ENCODE peak calls at places on chromosomes 11 and 22, in seven cellular contexts. One of them, this sample, is unnamed.

GRCh38 chr11:88849368-88849767 is 216.4 kb downstream of the GRM5 start:
- DNase-seq in NCI-H524: no peak
- DNase-seq in heart right ventricle: no peak
- DNase-seq in nephron progenitor cell: no peak
- DNase-seq in pancreas: no peak
- DNase-seq in stimulated activated CD4-positive, alpha-beta T cell treated with anti-CD3 and anti-CD28 coated beads, Interleukin-15, amount 100 ng/mL, for 1 hour: no peak
- DNase-seq in A172: peak
- DNase-seq in this sample: no peak

GRCh38 chr22:23752090-23752691 is 1.3 kb upstream of the ZNF70 start:
- DNase-seq in NCI-H524: no peak
- DNase-seq in A172: no peak
- DNase-seq in heart right ventricle: no peak
- DNase-seq in pancreas: peak
- DNase-seq in nephron progenitor cell: no peak
- DNase-seq in stimulated activated CD4-positive, alpha-beta T cell treated with anti-CD3 and anti-CD28 coated beads, Interleukin-15, amount 100 ng/mL, for 1 hour: no peak
- DNase-seq in this sample: no peak

GRCh38 chr11:70170596-70171210 is 32.4 kb upstream of the FADD start:
- DNase-seq in pancreas: no peak
- DNase-seq in heart right ventricle: no peak
- DNase-seq in nephron progenitor cell: no peak
- DNase-seq in stimulated activated CD4-positive, alpha-beta T cell treated with anti-CD3 and anti-CD28 coated beads, Interleukin-15, amount 100 ng/mL, for 1 hour: no peak
- DNase-seq in A172: no peak
- DNase-seq in NCI-H524: no peak
- DNase-seq in this sample: no peak

GRCh38 chr11:3890806-3891205 is 35.3 kb downstream of the STIM1 start:
- DNase-seq in pancreas: no peak
- DNase-seq in NCI-H524: no peak
- DNase-seq in A172: no peak
- DNase-seq in heart right ventricle: no peak
- DNase-seq in nephron progenitor cell: no peak
- DNase-seq in stimulated activated CD4-positive, alpha-beta T cell treated with anti-CD3 and anti-CD28 coated beads, Interleukin-15, amount 100 ng/mL, for 1 hour: no peak
- DNase-seq in this sample: no peak

GRCh38 chr22:48585916-48586798 is 1241.5 kb downstream of the BRD1 start:
- DNase-seq in pancreas: peak
- DNase-seq in stimulated activated CD4-positive, alpha-beta T cell treated with anti-CD3 and anti-CD28 coated beads, Interleukin-15, amount 100 ng/mL, for 1 hour: no peak
- DNase-seq in NCI-H524: no peak
- DNase-seq in heart right ventricle: no peak
- DNase-seq in nephron progenitor cell: no peak
- DNase-seq in A172: no peak
- DNase-seq in this sample: no peak

GRCh38 chr22:24304067-24304675 is 33.5 kb downstream of the SPECC1L start:
- DNase-seq in stimulated activated CD4-positive, alpha-beta T cell treated with anti-CD3 and anti-CD28 coated beads, Interleukin-15, amount 100 ng/mL, for 1 hour: no peak
- DNase-seq in pancreas: no peak
- DNase-seq in A172: no peak
- DNase-seq in NCI-H524: no peak
- DNase-seq in nephron progenitor cell: no peak
- DNase-seq in heart right ventricle: no peak
- DNase-seq in this sample: no peak

GRCh38 chr11:131668867-131669780 is 298.7 kb downstream of the NTM start:
- DNase-seq in pancreas: peak
- DNase-seq in NCI-H524: no peak
- DNase-seq in heart right ventricle: no peak
- DNase-seq in nephron progenitor cell: peak
- DNase-seq in A172: peak
- DNase-seq in stimulated activated CD4-positive, alpha-beta T cell treated with anti-CD3 and anti-CD28 coated beads, Interleukin-15, amount 100 ng/mL, for 1 hour: no peak
- DNase-seq in this sample: no peak

GRCh38 chr11:83724704-83725114 is 438.5 kb upstream of the CCDC90B start:
- DNase-seq in stimulated activated CD4-positive, alpha-beta T cell treated with anti-CD3 and anti-CD28 coated beads, Interleukin-15, amount 100 ng/mL, for 1 hour: no peak
- DNase-seq in NCI-H524: no peak
- DNase-seq in heart right ventricle: peak
- DNase-seq in pancreas: peak
- DNase-seq in nephron progenitor cell: peak
- DNase-seq in A172: no peak
- DNase-seq in this sample: peak

GRCh38 chr11:103709366-103709765 is 327.1 kb upstream of the DDI1 start:
- DNase-seq in NCI-H524: no peak
- DNase-seq in nephron progenitor cell: no peak
- DNase-seq in pancreas: no peak
- DNase-seq in heart right ventricle: no peak
- DNase-seq in stimulated activated CD4-positive, alpha-beta T cell treated with anti-CD3 and anti-CD28 coated beads, Interleukin-15, amount 100 ng/mL, for 1 hour: no peak
- DNase-seq in A172: no peak
- DNase-seq in this sample: no peak

GRCh38 chr22:19377565-19378361 is 53.8 kb downstream of the HIRA start:
- DNase-seq in stimulated activated CD4-positive, alpha-beta T cell treated with anti-CD3 and anti-CD28 coated beads, Interleukin-15, amount 100 ng/mL, for 1 hour: no peak
- DNase-seq in pancreas: no peak
- DNase-seq in nephron progenitor cell: no peak
- DNase-seq in heart right ventricle: no peak
- DNase-seq in NCI-H524: no peak
- DNase-seq in A172: no peak
- DNase-seq in this sample: no peak

GRCh38 chr11:77130763-77131513 is 2.9 kb downstream of the MYO7A start:
- DNase-seq in A172: peak
- DNase-seq in heart right ventricle: peak
- DNase-seq in NCI-H524: no peak
- DNase-seq in pancreas: peak
- DNase-seq in stimulated activated CD4-positive, alpha-beta T cell treated with anti-CD3 and anti-CD28 coated beads, Interleukin-15, amount 100 ng/mL, for 1 hour: no peak
- DNase-seq in nephron progenitor cell: no peak
- DNase-seq in this sample: peak

GRCh38 chr22:42357634-42358296 is 74.4 kb downstream of the NFAM1 start:
- DNase-seq in pancreas: peak
- DNase-seq in NCI-H524: no peak
- DNase-seq in heart right ventricle: peak
- DNase-seq in stimulated activated CD4-positive, alpha-beta T cell treated with anti-CD3 and anti-CD28 coated beads, Interleukin-15, amount 100 ng/mL, for 1 hour: no peak
- DNase-seq in nephron progenitor cell: no peak
- DNase-seq in A172: peak
- DNase-seq in this sample: no peak

GRCh38 chr22:37012956-37013355 is 6.3 kb downstream of the TST start:
- DNase-seq in nephron progenitor cell: no peak
- DNase-seq in NCI-H524: no peak
- DNase-seq in heart right ventricle: no peak
- DNase-seq in stimulated activated CD4-positive, alpha-beta T cell treated with anti-CD3 and anti-CD28 coated beads, Interleukin-15, amount 100 ng/mL, for 1 hour: no peak
- DNase-seq in A172: no peak
- DNase-seq in pancreas: no peak
- DNase-seq in this sample: no peak

GRCh38 chr11:11569936-11570491 is 51.8 kb downstream of the GALNT18 start:
- DNase-seq in nephron progenitor cell: no peak
- DNase-seq in stimulated activated CD4-positive, alpha-beta T cell treated with anti-CD3 and anti-CD28 coated beads, Interleukin-15, amount 100 ng/mL, for 1 hour: no peak
- DNase-seq in heart right ventricle: peak
- DNase-seq in A172: peak
- DNase-seq in pancreas: peak
- DNase-seq in NCI-H524: no peak
- DNase-seq in this sample: peak

GRCh38 chr22:43859176-43859575 is 3.1 kb downstream of the SULT4A1 start:
- DNase-seq in A172: no peak
- DNase-seq in stimulated activated CD4-positive, alpha-beta T cell treated with anti-CD3 and anti-CD28 coated beads, Interleukin-15, amount 100 ng/mL, for 1 hour: no peak
- DNase-seq in heart right ventricle: no peak
- DNase-seq in pancreas: no peak
- DNase-seq in NCI-H524: no peak
- DNase-seq in nephron progenitor cell: no peak
- DNase-seq in this sample: no peak

GRCh38 chr22:31278643-31279326 is 13.5 kb downstream of the PIK3IP1 start:
- DNase-seq in nephron progenitor cell: no peak
- DNase-seq in NCI-H524: no peak
- DNase-seq in stimulated activated CD4-positive, alpha-beta T cell treated with anti-CD3 and anti-CD28 coated beads, Interleukin-15, amount 100 ng/mL, for 1 hour: no peak
- DNase-seq in A172: no peak
- DNase-seq in heart right ventricle: no peak
- DNase-seq in pancreas: no peak
- DNase-seq in this sample: peak

GRCh38 chr11:122804796-122805195 is 33.5 kb upstream of the CRTAM start:
- DNase-seq in pancreas: no peak
- DNase-seq in A172: no peak
- DNase-seq in NCI-H524: no peak
- DNase-seq in stimulated activated CD4-positive, alpha-beta T cell treated with anti-CD3 and anti-CD28 coated beads, Interleukin-15, amount 100 ng/mL, for 1 hour: no peak
- DNase-seq in nephron progenitor cell: no peak
- DNase-seq in heart right ventricle: no peak
- DNase-seq in this sample: no peak

GRCh38 chr11:119721129-119722120 is 7.6 kb downstream of the NECTIN1 start:
- DNase-seq in A172: peak
- DNase-seq in pancreas: no peak
- DNase-seq in nephron progenitor cell: peak
- DNase-seq in NCI-H524: no peak
- DNase-seq in stimulated activated CD4-positive, alpha-beta T cell treated with anti-CD3 and anti-CD28 coated beads, Interleukin-15, amount 100 ng/mL, for 1 hour: no peak
- DNase-seq in heart right ventricle: peak
- DNase-seq in this sample: no peak

GRCh38 chr11:126930100-126930841 is 70.3 kb downstream of the KIRREL3 start:
- DNase-seq in heart right ventricle: no peak
- DNase-seq in NCI-H524: no peak
- DNase-seq in stimulated activated CD4-positive, alpha-beta T cell treated with anti-CD3 and anti-CD28 coated beads, Interleukin-15, amount 100 ng/mL, for 1 hour: no peak
- DNase-seq in pancreas: no peak
- DNase-seq in nephron progenitor cell: no peak
- DNase-seq in A172: no peak
- DNase-seq in this sample: no peak

GRCh38 chr11:99446400-99446799 is 425.7 kb downstream of the CNTN5 start:
- DNase-seq in A172: no peak
- DNase-seq in NCI-H524: no peak
- DNase-seq in pancreas: no peak
- DNase-seq in heart right ventricle: no peak
- DNase-seq in stimulated activated CD4-positive, alpha-beta T cell treated with anti-CD3 and anti-CD28 coated beads, Interleukin-15, amount 100 ng/mL, for 1 hour: no peak
- DNase-seq in nephron progenitor cell: no peak
- DNase-seq in this sample: no peak

GRCh38 chr22:37187891-37188761 is at the start of gene C1QTNF6:
- DNase-seq in nephron progenitor cell: peak
- DNase-seq in pancreas: no peak
- DNase-seq in NCI-H524: no peak
- DNase-seq in heart right ventricle: no peak
- DNase-seq in A172: peak
- DNase-seq in stimulated activated CD4-positive, alpha-beta T cell treated with anti-CD3 and anti-CD28 coated beads, Interleukin-15, amount 100 ng/mL, for 1 hour: no peak
- DNase-seq in this sample: peak

GRCh38 chr11:102115557-102115956 is 5.3 kb downstream of the YAP1 start:
- DNase-seq in heart right ventricle: no peak
- DNase-seq in NCI-H524: no peak
- DNase-seq in pancreas: peak
- DNase-seq in stimulated activated CD4-positive, alpha-beta T cell treated with anti-CD3 and anti-CD28 coated beads, Interleukin-15, amount 100 ng/mL, for 1 hour: no peak
- DNase-seq in A172: no peak
- DNase-seq in nephron progenitor cell: no peak
- DNase-seq in this sample: no peak

GRCh38 chr11:26228778-26229177 is 103.2 kb upstream of the ANO3 start:
- DNase-seq in heart right ventricle: no peak
- DNase-seq in A172: no peak
- DNase-seq in nephron progenitor cell: no peak
- DNase-seq in stimulated activated CD4-positive, alpha-beta T cell treated with anti-CD3 and anti-CD28 coated beads, Interleukin-15, amount 100 ng/mL, for 1 hour: no peak
- DNase-seq in pancreas: no peak
- DNase-seq in NCI-H524: no peak
- DNase-seq in this sample: no peak

GRCh38 chr11:86245369-86246292 is 1.1 kb downstream of the EED start:
- DNase-seq in nephron progenitor cell: peak
- DNase-seq in NCI-H524: peak
- DNase-seq in pancreas: peak
- DNase-seq in stimulated activated CD4-positive, alpha-beta T cell treated with anti-CD3 and anti-CD28 coated beads, Interleukin-15, amount 100 ng/mL, for 1 hour: no peak
- DNase-seq in A172: no peak
- DNase-seq in heart right ventricle: no peak
- DNase-seq in this sample: no peak

GRCh38 chr22:48943567-48944432 is 883.9 kb downstream of the BRD1 start:
- DNase-seq in NCI-H524: no peak
- DNase-seq in heart right ventricle: no peak
- DNase-seq in stimulated activated CD4-positive, alpha-beta T cell treated with anti-CD3 and anti-CD28 coated beads, Interleukin-15, amount 100 ng/mL, for 1 hour: no peak
- DNase-seq in A172: no peak
- DNase-seq in nephron progenitor cell: peak
- DNase-seq in pancreas: no peak
- DNase-seq in this sample: no peak

GRCh38 chr22:49027122-49027670 is 800.5 kb downstream of the BRD1 start:
- DNase-seq in nephron progenitor cell: no peak
- DNase-seq in NCI-H524: peak
- DNase-seq in heart right ventricle: no peak
- DNase-seq in A172: no peak
- DNase-seq in pancreas: no peak
- DNase-seq in stimulated activated CD4-positive, alpha-beta T cell treated with anti-CD3 and anti-CD28 coated beads, Interleukin-15, amount 100 ng/mL, for 1 hour: no peak
- DNase-seq in this sample: no peak

GRCh38 chr22:40666151-40666848 is 13.0 kb upstream of the MCHR1 start:
- DNase-seq in A172: no peak
- DNase-seq in heart right ventricle: peak
- DNase-seq in NCI-H524: peak
- DNase-seq in pancreas: no peak
- DNase-seq in stimulated activated CD4-positive, alpha-beta T cell treated with anti-CD3 and anti-CD28 coated beads, Interleukin-15, amount 100 ng/mL, for 1 hour: no peak
- DNase-seq in nephron progenitor cell: no peak
- DNase-seq in this sample: no peak

GRCh38 chr11:75126564-75126963 is 24.3 kb upstream of the SLCO2B1 start:
- DNase-seq in pancreas: no peak
- DNase-seq in NCI-H524: no peak
- DNase-seq in heart right ventricle: no peak
- DNase-seq in A172: no peak
- DNase-seq in stimulated activated CD4-positive, alpha-beta T cell treated with anti-CD3 and anti-CD28 coated beads, Interleukin-15, amount 100 ng/mL, for 1 hour: no peak
- DNase-seq in nephron progenitor cell: no peak
- DNase-seq in this sample: no peak

GRCh38 chr11:119134389-119134978 is 13.1 kb downstream of the HINFP start:
- DNase-seq in A172: no peak
- DNase-seq in pancreas: no peak
- DNase-seq in stimulated activated CD4-positive, alpha-beta T cell treated with anti-CD3 and anti-CD28 coated beads, Interleukin-15, amount 100 ng/mL, for 1 hour: no peak
- DNase-seq in heart right ventricle: no peak
- DNase-seq in NCI-H524: no peak
- DNase-seq in nephron progenitor cell: no peak
- DNase-seq in this sample: no peak

GRCh38 chr11:10550503-10550902 is 9.5 kb upstream of the RNF141 start:
- DNase-seq in nephron progenitor cell: no peak
- DNase-seq in pancreas: no peak
- DNase-seq in A172: peak
- DNase-seq in heart right ventricle: no peak
- DNase-seq in stimulated activated CD4-positive, alpha-beta T cell treated with anti-CD3 and anti-CD28 coated beads, Interleukin-15, amount 100 ng/mL, for 1 hour: no peak
- DNase-seq in NCI-H524: no peak
- DNase-seq in this sample: no peak

GRCh38 chr22:42651134-42651533 is 1.9 kb upstream of the CYB5R3 start:
- DNase-seq in stimulated activated CD4-positive, alpha-beta T cell treated with anti-CD3 and anti-CD28 coated beads, Interleukin-15, amount 100 ng/mL, for 1 hour: no peak
- DNase-seq in A172: no peak
- DNase-seq in NCI-H524: no peak
- DNase-seq in heart right ventricle: no peak
- DNase-seq in pancreas: no peak
- DNase-seq in nephron progenitor cell: no peak
- DNase-seq in this sample: no peak